ENCODE peak calls at places on chromosomes 2 and 18, in eight cellular contexts. One of them, this sample, is unnamed.

GRCh38 chr2:84944257-84944909 is 26.6 kb upstream of the KCMF1 start:
- DNase-seq in fibroblast of lung: no peak
- DNase-seq in lower lobe of right lung: no peak
- DNase-seq in stomach: no peak
- DNase-seq in upper lobe of right lung: no peak
- DNase-seq in IMR-90: no peak
- DNase-seq in breast epithelium: no peak
- DNase-seq in esophagus squamous epithelium: no peak
- DNase-seq in this sample: no peak

GRCh38 chr18:2050702-2051201 is 520.6 kb downstream of the METTL4 start:
- DNase-seq in fibroblast of lung: no peak
- DNase-seq in lower lobe of right lung: no peak
- DNase-seq in stomach: no peak
- DNase-seq in upper lobe of right lung: no peak
- DNase-seq in IMR-90: no peak
- DNase-seq in breast epithelium: no peak
- DNase-seq in esophagus squamous epithelium: no peak
- DNase-seq in this sample: no peak

GRCh38 chr2:38173690-38174089 is 97.7 kb upstream of the CYP1B1 start:
- DNase-seq in fibroblast of lung: no peak
- DNase-seq in lower lobe of right lung: no peak
- DNase-seq in stomach: no peak
- DNase-seq in upper lobe of right lung: no peak
- DNase-seq in IMR-90: no peak
- DNase-seq in breast epithelium: no peak
- DNase-seq in esophagus squamous epithelium: no peak
- DNase-seq in this sample: no peak

GRCh38 chr2:191927319-191927867 is 80.5 kb upstream of the CAVIN2 start:
- DNase-seq in fibroblast of lung: peak; percentile 91
- DNase-seq in lower lobe of right lung: peak; percentile 58
- DNase-seq in stomach: peak; percentile 77
- DNase-seq in upper lobe of right lung: no peak
- DNase-seq in IMR-90: peak; percentile 74
- DNase-seq in breast epithelium: no peak
- DNase-seq in esophagus squamous epithelium: no peak
- DNase-seq in this sample: peak; percentile 72

GRCh38 chr2:28915939-28916338 is 21.5 kb downstream of the WDR43 start:
- DNase-seq in fibroblast of lung: no peak
- DNase-seq in lower lobe of right lung: no peak
- DNase-seq in stomach: no peak
- DNase-seq in upper lobe of right lung: no peak
- DNase-seq in IMR-90: no peak
- DNase-seq in breast epithelium: no peak
- DNase-seq in esophagus squamous epithelium: no peak
- DNase-seq in this sample: no peak

GRCh38 chr18:10003281-10003680 is 89.5 kb downstream of the VAPA start:
- DNase-seq in fibroblast of lung: no peak
- DNase-seq in lower lobe of right lung: no peak
- DNase-seq in stomach: no peak
- DNase-seq in upper lobe of right lung: no peak
- DNase-seq in IMR-90: no peak
- DNase-seq in breast epithelium: no peak
- DNase-seq in esophagus squamous epithelium: no peak
- DNase-seq in this sample: no peak

GRCh38 chr2:85433511-85434089 is 15.1 kb downstream of the SH2D6 start:
- DNase-seq in fibroblast of lung: peak; percentile 99
- DNase-seq in lower lobe of right lung: peak; percentile 70
- DNase-seq in stomach: peak; percentile 83
- DNase-seq in upper lobe of right lung: peak; percentile 75
- DNase-seq in IMR-90: peak; percentile 96
- DNase-seq in breast epithelium: peak; percentile 72
- DNase-seq in esophagus squamous epithelium: no peak
- DNase-seq in this sample: peak; percentile 85

GRCh38 chr2:66305714-66306113 is 129.2 kb upstream of the MEIS1 start:
- DNase-seq in fibroblast of lung: peak; percentile 89
- DNase-seq in lower lobe of right lung: peak; percentile 48
- DNase-seq in stomach: peak; percentile 36
- DNase-seq in upper lobe of right lung: peak; percentile 65
- DNase-seq in IMR-90: peak; percentile 2
- DNase-seq in breast epithelium: no peak
- DNase-seq in esophagus squamous epithelium: no peak
- DNase-seq in this sample: no peak

GRCh38 chr18:4035521-4035920 is 419.6 kb downstream of the DLGAP1 start:
- DNase-seq in fibroblast of lung: no peak
- DNase-seq in lower lobe of right lung: no peak
- DNase-seq in stomach: no peak
- DNase-seq in upper lobe of right lung: no peak
- DNase-seq in IMR-90: no peak
- DNase-seq in breast epithelium: no peak
- DNase-seq in esophagus squamous epithelium: no peak
- DNase-seq in this sample: no peak

GRCh38 chr2:236819275-236820002 is 249.8 kb downstream of the ACKR3 start:
- DNase-seq in fibroblast of lung: no peak
- DNase-seq in lower lobe of right lung: no peak
- DNase-seq in stomach: no peak
- DNase-seq in upper lobe of right lung: no peak
- DNase-seq in IMR-90: no peak
- DNase-seq in breast epithelium: no peak
- DNase-seq in esophagus squamous epithelium: no peak
- DNase-seq in this sample: no peak

GRCh38 chr2:236823230-236823629 is 253.6 kb downstream of the ACKR3 start:
- DNase-seq in fibroblast of lung: no peak
- DNase-seq in lower lobe of right lung: no peak
- DNase-seq in stomach: peak; percentile 17
- DNase-seq in upper lobe of right lung: no peak
- DNase-seq in IMR-90: no peak
- DNase-seq in breast epithelium: no peak
- DNase-seq in esophagus squamous epithelium: no peak
- DNase-seq in this sample: no peak

GRCh38 chr2:236823976-236824375 is 254.4 kb downstream of the ACKR3 start:
- DNase-seq in fibroblast of lung: no peak
- DNase-seq in lower lobe of right lung: no peak
- DNase-seq in stomach: no peak
- DNase-seq in upper lobe of right lung: no peak
- DNase-seq in IMR-90: no peak
- DNase-seq in breast epithelium: no peak
- DNase-seq in esophagus squamous epithelium: no peak
- DNase-seq in this sample: no peak

GRCh38 chr2:236818281-236819045 is 248.8 kb downstream of the ACKR3 start:
- DNase-seq in fibroblast of lung: no peak
- DNase-seq in lower lobe of right lung: no peak
- DNase-seq in stomach: no peak
- DNase-seq in upper lobe of right lung: no peak
- DNase-seq in IMR-90: no peak
- DNase-seq in breast epithelium: no peak
- DNase-seq in esophagus squamous epithelium: no peak
- DNase-seq in this sample: no peak

DNA sequence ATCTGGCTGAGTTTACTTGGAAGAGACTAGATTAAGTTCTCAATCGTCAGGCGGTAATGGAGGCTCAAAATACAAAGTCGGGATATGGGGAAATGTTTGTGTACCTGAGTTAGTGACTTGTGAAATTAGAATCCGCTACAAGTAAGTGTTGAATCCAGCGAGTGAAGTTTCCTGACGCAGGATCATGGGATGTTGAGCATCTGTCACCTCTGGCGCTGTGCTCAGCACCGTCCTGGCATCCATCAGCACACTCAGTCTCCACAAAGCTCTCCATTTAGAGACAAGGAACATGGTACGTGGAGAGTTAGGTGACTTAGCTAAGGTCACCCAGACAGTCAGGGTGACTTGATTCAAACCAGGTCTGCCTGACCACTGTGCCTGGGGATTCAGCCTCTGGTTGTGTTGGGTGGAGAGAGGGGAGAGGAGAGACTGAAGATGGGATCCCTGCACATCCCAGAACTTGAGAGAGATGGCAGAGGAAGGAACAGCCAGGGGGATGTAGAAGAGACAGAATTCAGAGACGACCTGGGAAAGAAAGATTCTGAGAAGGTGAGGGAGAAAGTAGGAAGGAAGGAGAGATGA is 251.2 kb downstream of the ACKR3 start:
- DNase-seq in fibroblast of lung: no peak
- DNase-seq in lower lobe of right lung: no peak
- DNase-seq in stomach: no peak
- DNase-seq in upper lobe of right lung: no peak
- DNase-seq in IMR-90: no peak
- DNase-seq in breast epithelium: no peak
- DNase-seq in esophagus squamous epithelium: no peak
- DNase-seq in this sample: no peak
- TF ChIP-seq CTCF in fibroblast of lung: no peak
- TF ChIP-seq CTCF in lower lobe of right lung: no peak
- TF ChIP-seq CTCF in stomach: no peak
- TF ChIP-seq CTCF in upper lobe of right lung: no peak
- TF ChIP-seq CTCF in IMR-90: no peak
- TF ChIP-seq CTCF in breast epithelium: no peak
- TF ChIP-seq CTCF in esophagus squamous epithelium: no peak
- TF ChIP-seq CTCF in this sample: no peak

DNA sequence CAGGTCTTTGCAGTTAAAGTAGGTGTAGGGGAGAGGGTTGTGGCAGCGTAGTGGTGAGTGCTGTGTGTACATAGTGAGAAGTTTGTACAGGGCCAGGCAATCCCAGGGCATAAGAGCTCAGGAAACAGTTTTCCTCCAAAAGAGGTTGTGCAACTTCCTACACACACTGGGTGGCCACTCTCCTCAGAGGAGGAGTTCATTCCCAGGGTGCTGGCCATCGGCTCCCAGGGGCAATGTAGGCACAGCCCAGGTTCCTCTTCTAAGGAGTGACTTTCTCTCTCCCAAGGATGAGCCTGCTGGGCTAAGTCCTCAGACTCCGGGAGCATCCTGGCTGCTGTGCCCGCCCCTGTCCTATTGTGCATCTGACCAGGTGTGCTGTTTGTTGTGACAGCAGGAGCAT is 3.0 kb downstream of the ACOXL start:
- DNase-seq in fibroblast of lung: no peak
- DNase-seq in lower lobe of right lung: no peak
- DNase-seq in stomach: no peak
- DNase-seq in upper lobe of right lung: peak; percentile 70
- DNase-seq in IMR-90: no peak
- DNase-seq in breast epithelium: no peak
- DNase-seq in esophagus squamous epithelium: no peak
- DNase-seq in this sample: no peak
- H3K27me3 ChIP-seq in fibroblast of lung: peaks cover 39% of the 10 kb centered on the region
- H3K27me3 ChIP-seq in lower lobe of right lung: peaks cover 39% of the 10 kb centered on the region
- H3K27me3 ChIP-seq in stomach: peaks cover 83% of the 10 kb centered on the region
- H3K27me3 ChIP-seq in upper lobe of right lung: peaks cover 34% of the 10 kb centered on the region
- H3K27me3 ChIP-seq in IMR-90: peaks cover 62% of the 10 kb centered on the region
- H3K27me3 ChIP-seq in breast epithelium: no peaks in the 10 kb centered on the region
- H3K27me3 ChIP-seq in esophagus squamous epithelium: peaks cover 28% of the 10 kb centered on the region
- H3K27me3 ChIP-seq in this sample: peaks cover 53% of the 10 kb centered on the region

GRCh38 chr2:239265681-239266435 is 135.0 kb downstream of the HDAC4 start:
- DNase-seq in fibroblast of lung: no peak
- DNase-seq in lower lobe of right lung: no peak
- DNase-seq in stomach: peak; percentile 22
- DNase-seq in upper lobe of right lung: no peak
- DNase-seq in IMR-90: no peak
- DNase-seq in breast epithelium: no peak
- DNase-seq in esophagus squamous epithelium: no peak
- DNase-seq in this sample: peak; percentile 54

GRCh38 chr2:239264838-239265651 is 135.8 kb downstream of the HDAC4 start:
- DNase-seq in fibroblast of lung: peak; percentile 86
- DNase-seq in lower lobe of right lung: no peak
- DNase-seq in stomach: peak; percentile 26
- DNase-seq in upper lobe of right lung: peak; percentile 71
- DNase-seq in IMR-90: peak; percentile 61
- DNase-seq in breast epithelium: no peak
- DNase-seq in esophagus squamous epithelium: no peak
- DNase-seq in this sample: no peak

GRCh38 chr2:239263231-239263936 is 137.4 kb downstream of the HDAC4 start:
- DNase-seq in fibroblast of lung: peak; percentile 39
- DNase-seq in lower lobe of right lung: no peak
- DNase-seq in stomach: peak; percentile 20
- DNase-seq in upper lobe of right lung: peak; percentile 64
- DNase-seq in IMR-90: no peak
- DNase-seq in breast epithelium: peak; percentile 43
- DNase-seq in esophagus squamous epithelium: no peak
- DNase-seq in this sample: no peak

GRCh38 chr2:239262484-239263230 is 138.2 kb downstream of the HDAC4 start:
- DNase-seq in fibroblast of lung: no peak
- DNase-seq in lower lobe of right lung: no peak
- DNase-seq in stomach: peak; percentile 22
- DNase-seq in upper lobe of right lung: no peak
- DNase-seq in IMR-90: no peak
- DNase-seq in breast epithelium: no peak
- DNase-seq in esophagus squamous epithelium: no peak
- DNase-seq in this sample: no peak

DNA sequence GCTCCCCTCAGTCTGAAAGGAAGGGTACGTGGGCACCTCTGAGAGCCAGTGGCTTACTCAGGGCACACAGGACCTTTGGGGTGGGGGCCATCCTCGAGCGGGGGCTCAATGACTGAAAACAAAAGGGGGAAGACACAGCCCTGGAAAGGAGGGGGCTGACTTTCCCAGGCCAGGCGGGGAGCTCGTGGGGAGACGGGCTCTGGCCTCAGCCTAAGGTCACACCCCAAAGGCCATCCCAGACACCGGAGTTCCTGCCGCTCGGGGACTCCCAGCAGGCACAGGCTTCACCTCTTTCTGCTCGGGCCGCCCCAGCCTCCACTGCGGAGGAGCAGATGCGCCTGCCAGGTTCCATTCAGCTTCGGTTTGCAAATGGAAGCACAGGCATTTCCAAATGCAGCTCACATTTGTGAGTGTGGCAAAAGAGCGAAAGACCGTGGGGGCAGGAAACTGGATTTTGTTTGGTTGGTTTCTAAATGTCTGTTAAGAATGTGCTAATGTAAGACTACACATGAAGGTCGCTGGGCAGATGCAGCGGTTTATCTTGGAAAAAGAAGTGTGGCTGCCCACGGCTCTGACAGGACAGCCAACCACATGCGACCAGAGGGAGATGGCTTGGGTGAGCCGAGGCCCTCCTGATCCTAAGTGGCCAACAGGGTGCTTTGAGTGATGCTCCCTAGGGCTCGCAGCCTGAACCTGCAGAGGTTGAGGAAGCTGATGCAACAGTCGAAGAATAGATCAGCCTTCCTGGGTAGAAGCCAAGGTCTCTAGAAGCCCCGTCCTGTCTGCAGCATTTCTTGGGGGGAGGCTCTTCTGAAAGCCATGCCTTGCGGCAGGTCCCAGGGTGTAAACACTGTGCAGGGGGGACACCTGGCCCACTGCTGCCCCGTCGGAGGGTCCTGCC is 136.6 kb downstream of the HDAC4 start:
- DNase-seq in fibroblast of lung: peak; percentile 77
- DNase-seq in lower lobe of right lung: no peak
- DNase-seq in stomach: peak; percentile 24
- DNase-seq in upper lobe of right lung: peak; percentile 61
- DNase-seq in IMR-90: peak; percentile 63
- DNase-seq in breast epithelium: peak; percentile 39
- DNase-seq in esophagus squamous epithelium: no peak
- DNase-seq in this sample: peak; percentile 65
- H3K4me1 ChIP-seq in fibroblast of lung: peaks cover 29% of the 10 kb centered on the region
- H3K4me1 ChIP-seq in lower lobe of right lung: peaks cover 74% of the 10 kb centered on the region
- H3K4me1 ChIP-seq in stomach: peaks cover 64% of the 10 kb centered on the region
- H3K4me1 ChIP-seq in upper lobe of right lung: peaks cover 64% of the 10 kb centered on the region
- H3K4me1 ChIP-seq in IMR-90: peaks cover 51% of the 10 kb centered on the region
- H3K4me1 ChIP-seq in breast epithelium: peaks cover 32% of the 10 kb centered on the region
- H3K4me1 ChIP-seq in esophagus squamous epithelium: peaks cover 66% of the 10 kb centered on the region
- H3K4me1 ChIP-seq in this sample: peaks cover 31% of the 10 kb centered on the region

DNA sequence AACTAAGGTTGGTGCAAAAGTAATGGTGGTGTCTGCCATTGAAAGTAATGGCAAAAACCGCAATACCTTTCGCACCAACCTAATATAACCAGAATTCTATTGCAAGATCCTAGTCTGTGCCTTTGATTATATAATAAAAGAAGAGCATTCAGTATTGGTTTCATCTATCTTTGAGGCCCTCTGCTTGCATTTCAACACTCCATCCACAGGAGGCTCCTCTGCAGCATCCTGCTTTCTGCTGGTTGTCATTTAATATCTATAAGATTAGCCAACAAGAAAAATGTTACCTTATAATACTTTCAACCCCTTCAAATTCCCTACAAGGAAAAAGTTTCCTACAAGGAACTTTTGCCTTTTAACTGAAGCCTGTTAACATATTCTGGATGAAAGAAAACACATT is 139.2 kb downstream of the CDCA7 start:
- DNase-seq in fibroblast of lung: no peak
- DNase-seq in lower lobe of right lung: no peak
- DNase-seq in stomach: no peak
- DNase-seq in upper lobe of right lung: no peak
- DNase-seq in IMR-90: no peak
- DNase-seq in breast epithelium: no peak
- DNase-seq in esophagus squamous epithelium: no peak
- DNase-seq in this sample: no peak
- TF ChIP-seq CTCF in fibroblast of lung: peak; percentile 25
- TF ChIP-seq CTCF in lower lobe of right lung: no peak
- TF ChIP-seq CTCF in stomach: no peak
- TF ChIP-seq CTCF in upper lobe of right lung: no peak
- TF ChIP-seq CTCF in IMR-90: peak; percentile 20
- TF ChIP-seq CTCF in breast epithelium: no peak
- TF ChIP-seq CTCF in esophagus squamous epithelium: no peak
- TF ChIP-seq CTCF in this sample: no peak